ENCODE peak calls at places on chromosomes 3 and 15, in nine cellular contexts. J is cardiac muscle cell; W is A549; B is OCI-LY7; E is left ventricle myocardium inferior; H is GM23338; S is CD8-positive, alpha-beta memory T cell; V is WERI-Rb-1; N is dorsolateral prefrontal cortex. R is an unnamed sample.

GRCh38 chr3:174243194-174243593 is 615.9 kb upstream of the NAALADL2 start:
- DNase-seq in J (peak), V (no peak), N (no peak), W (no peak), S (no peak), B (no peak), H (no peak), E (no peak), R (no peak)

GRCh38 chr3:39288300-39288808 is 8.5 kb upstream of the CX3CR1 start:
- DNase-seq in E (peak), W (peak), N (peak), H (peak), B (peak), V (peak), J (peak), S (peak), R (peak)

GRCh38 chr15:25175033-25175788 is 220.4 kb downstream of the SNRPN start:
- DNase-seq in J (no peak), V (no peak), N (peak), H (no peak), S (no peak), W (no peak), B (no peak), E (peak), R (no peak)

GRCh38 chr3:58645726-58646125 is 20.8 kb downstream of the FAM3D start:
- DNase-seq in J (no peak), B (no peak), E (no peak), W (no peak), H (no peak), S (no peak), V (no peak), N (no peak), R (no peak)

GRCh38 chr3:169289303-169289702 is 374.2 kb downstream of the MECOM start:
- DNase-seq in W (no peak), B (no peak), V (no peak), N (no peak), S (no peak), H (no peak), J (no peak), E (no peak), R (no peak)

GRCh38 chr3:170414202-170414663 is 4.4 kb upstream of the CLDN11 start:
- DNase-seq in E (no peak), J (peak), B (peak), S (peak), H (peak), V (peak), N (no peak), W (peak), R (peak)

GRCh38 chr3:42057561-42058211 is 33.5 kb upstream of the TRAK1 start:
- DNase-seq in E (no peak), N (no peak), S (no peak), H (no peak), V (no peak), J (no peak), W (no peak), B (peak), R (no peak)

GRCh38 chr3:195550723-195551122 is 7.6 kb upstream of the PPP1R2 start:
- DNase-seq in H (no peak), E (no peak), W (no peak), B (no peak), V (no peak), S (peak), J (peak), N (no peak), R (no peak)

GRCh38 chr15:61748529-61748928 is 311.7 kb downstream of the VPS13C start:
- DNase-seq in W (no peak), V (no peak), N (no peak), E (no peak), H (no peak), B (no peak), S (no peak), J (no peak), R (no peak)

GRCh38 chr15:70254186-70254974 is 156.7 kb upstream of the TLE3 start:
- DNase-seq in W (no peak), S (no peak), V (no peak), B (no peak), E (no peak), J (no peak), H (no peak), N (no peak), R (no peak)

GRCh38 chr3:69386535-69387385 is 872 bp upstream of the FRMD4B start:
- DNase-seq in V (no peak), W (no peak), E (no peak), N (no peak), S (no peak), J (no peak), B (no peak), H (peak), R (no peak)

GRCh38 chr15:60017538-60018199 is 13.6 kb downstream of the FOXB1 start:
- DNase-seq in S (no peak), V (no peak), H (no peak), W (no peak), B (no peak), E (no peak), N (no peak), J (peak), R (no peak)

GRCh38 chr15:74307827-74308642 is 59.4 kb downstream of the CYP11A1 start:
- DNase-seq in E (no peak), V (peak), H (peak), W (peak), N (peak), J (peak), B (peak), S (no peak), R (peak)

GRCh38 chr3:140910860-140911259 is 30.8 kb upstream of the SLC25A36 start:
- DNase-seq in E (no peak), W (peak), B (peak), S (no peak), N (peak), J (peak), H (peak), V (no peak), R (no peak)

GRCh38 chr3:122902326-122902725 is 107.5 kb downstream of the SLC49A4 start:
- DNase-seq in S (no peak), B (no peak), N (no peak), W (no peak), E (no peak), V (no peak), J (no peak), H (no peak), R (no peak)

GRCh38 chr15:74011610-74012009 is 17.1 kb downstream of the PML start:
- DNase-seq in B (no peak), E (peak), W (no peak), J (peak), H (no peak), V (no peak), N (no peak), S (no peak), R (no peak)

GRCh38 chr15:52171386-52171785 is 19.8 kb downstream of the GNB5 start:
- DNase-seq in J (peak), N (no peak), H (peak), E (no peak), S (no peak), B (peak), W (no peak), V (no peak), R (no peak)

GRCh38 chr3:160135850-160136249 is 89.4 kb upstream of the C3orf80 start:
- DNase-seq in V (no peak), J (no peak), S (no peak), E (no peak), N (no peak), W (no peak), B (no peak), H (no peak), R (no peak)

GRCh38 chr15:58475573-58476524 is 44.1 kb downstream of the LIPC start:
- DNase-seq in H (no peak), N (no peak), W (no peak), J (peak), V (peak), E (no peak), B (peak), S (no peak), R (no peak)

GRCh38 chr3:158950131-158950901 is 148.5 kb downstream of the MFSD1 start:
- DNase-seq in N (no peak), S (no peak), E (no peak), B (no peak), W (no peak), J (no peak), H (no peak), V (no peak), R (no peak)

GRCh38 chr15:39797407-39797806 is 14.8 kb upstream of the FSIP1 start:
- DNase-seq in B (no peak), V (no peak), J (no peak), S (no peak), N (no peak), E (no peak), H (no peak), W (no peak), R (no peak)

GRCh38 chr15:75061272-75061671 is 37.9 kb downstream of the PPCDC start:
- DNase-seq in J (no peak), E (no peak), V (peak), S (no peak), N (no peak), B (no peak), W (no peak), H (no peak), R (no peak)

GRCh38 chr15:93121089-93121488 is 32.1 kb upstream of the RGMA start:
- DNase-seq in E (no peak), N (no peak), W (no peak), J (no peak), S (no peak), B (no peak), V (no peak), H (no peak), R (no peak)

GRCh38 chr15:32838338-32838737 is 120.5 kb downstream of the GREM1 start:
- DNase-seq in H (no peak), B (no peak), V (no peak), N (peak), W (no peak), S (no peak), J (no peak), E (no peak), R (peak)

GRCh38 chr3:18562364-18563154 is 137.4 kb upstream of the SATB1 start:
- DNase-seq in N (no peak), V (no peak), W (no peak), E (no peak), B (no peak), J (no peak), S (no peak), H (no peak), R (no peak)

GRCh38 chr3:117547956-117548550 is 838.5 kb downstream of the TUSC7 start:
- DNase-seq in V (no peak), E (no peak), S (no peak), B (no peak), J (peak), N (no peak), H (no peak), W (peak), R (no peak)

GRCh38 chr3:46709147-46709654 is 8.0 kb downstream of the TMIE start:
- DNase-seq in N (no peak), H (no peak), W (no peak), J (no peak), E (peak), V (no peak), B (no peak), S (no peak), R (no peak)

GRCh38 chr3:184679056-184679502 is 32.8 kb downstream of the MAGEF1 start:
- DNase-seq in W (no peak), V (no peak), S (no peak), J (peak), H (peak), B (no peak), E (peak), N (no peak), R (no peak)

GRCh38 chr3:23567917-23568316 is 237.8 kb upstream of the UBE2E1 start:
- DNase-seq in S (no peak), W (no peak), E (no peak), J (peak), B (no peak), N (no peak), V (no peak), H (no peak), R (no peak)

DNA sequence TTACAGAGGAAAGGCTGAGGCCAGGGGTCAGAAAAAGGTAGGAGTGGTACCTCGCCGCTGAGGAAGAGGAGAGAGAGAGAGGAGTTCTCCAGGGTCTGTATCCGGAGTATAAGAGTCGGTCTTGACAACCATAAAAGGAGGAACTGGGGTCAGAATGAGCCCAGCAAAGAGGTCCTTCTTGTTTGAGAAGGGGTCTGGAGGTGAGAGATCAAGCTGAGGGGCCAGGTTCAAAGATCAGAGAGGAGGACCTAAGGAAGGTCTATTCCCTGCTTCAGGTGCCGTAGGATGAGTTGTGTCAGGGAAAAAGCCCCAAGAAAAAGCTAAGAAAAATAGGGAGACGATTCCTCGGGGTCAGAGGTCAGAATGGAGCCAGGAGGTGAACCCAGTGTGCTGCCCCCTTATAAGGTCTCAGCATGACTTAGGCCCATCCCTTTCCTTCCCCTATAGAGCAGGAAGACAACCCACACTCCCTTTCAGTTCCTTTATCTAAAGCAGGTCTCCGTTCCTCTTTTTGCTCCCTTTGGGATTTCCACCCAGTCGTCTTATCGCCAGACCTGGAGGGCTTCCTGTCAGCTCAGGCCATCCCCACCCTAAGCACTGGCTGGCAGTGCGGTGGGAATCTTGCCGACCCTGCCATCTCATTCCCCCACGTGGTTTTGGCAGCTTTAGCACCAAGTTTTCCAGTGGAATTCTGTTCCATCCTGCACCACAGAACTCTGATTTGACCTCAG is 651 bp downstream of the MTMR14 start:
- DNase-seq in H (peak), S (peak), B (peak), J (no peak), W (peak), N (no peak), E (no peak), V (no peak), R (no peak)
- H3K27ac ChIP-seq in H (no peak), S (peak), B (peak), J (no peak), W (peak), N (peak), E (peak), V (peak), R (peak)

GRCh38 chr15:35506272-35506870 is 39.6 kb downstream of the DPH6 start:
- DNase-seq in N (no peak), V (no peak), E (no peak), W (no peak), H (peak), B (no peak), S (no peak), J (no peak), R (no peak)
- H3K27ac ChIP-seq in N (no peak), V (no peak), E (no peak), W (no peak), H (peak), B (no peak), S (no peak), J (no peak), R (no peak)

GRCh38 chr15:89578146-89578545 is 2.9 kb downstream of the TICRR start:
- DNase-seq in J (no peak), S (no peak), W (no peak), V (no peak), H (peak), N (no peak), B (no peak), E (no peak), R (no peak)

GRCh38 chr15:89575146-89575655 is at the start of gene TICRR:
- DNase-seq in E (peak), H (peak), S (peak), W (peak), J (peak), N (peak), V (peak), B (peak), R (peak)

GRCh38 chr15:89575656-89576416 is 567 bp downstream of the TICRR start:
- DNase-seq in E (peak), N (no peak), H (peak), W (no peak), J (peak), V (peak), B (peak), S (peak), R (no peak)

GRCh38 chr15:89576417-89576773 is 1.1 kb downstream of the TICRR start:
- DNase-seq in N (no peak), B (no peak), J (peak), E (no peak), W (no peak), H (no peak), S (no peak), V (no peak), R (no peak)

GRCh38 chr15:89577776-89578115 is 2.5 kb downstream of the TICRR start:
- DNase-seq in W (no peak), N (no peak), B (no peak), H (peak), J (no peak), E (no peak), S (no peak), V (no peak), R (no peak)
- H3K27ac ChIP-seq in W (peak), N (no peak), B (no peak), H (peak), J (no peak), E (no peak), S (no peak), V (no peak), R (no peak)

DNA sequence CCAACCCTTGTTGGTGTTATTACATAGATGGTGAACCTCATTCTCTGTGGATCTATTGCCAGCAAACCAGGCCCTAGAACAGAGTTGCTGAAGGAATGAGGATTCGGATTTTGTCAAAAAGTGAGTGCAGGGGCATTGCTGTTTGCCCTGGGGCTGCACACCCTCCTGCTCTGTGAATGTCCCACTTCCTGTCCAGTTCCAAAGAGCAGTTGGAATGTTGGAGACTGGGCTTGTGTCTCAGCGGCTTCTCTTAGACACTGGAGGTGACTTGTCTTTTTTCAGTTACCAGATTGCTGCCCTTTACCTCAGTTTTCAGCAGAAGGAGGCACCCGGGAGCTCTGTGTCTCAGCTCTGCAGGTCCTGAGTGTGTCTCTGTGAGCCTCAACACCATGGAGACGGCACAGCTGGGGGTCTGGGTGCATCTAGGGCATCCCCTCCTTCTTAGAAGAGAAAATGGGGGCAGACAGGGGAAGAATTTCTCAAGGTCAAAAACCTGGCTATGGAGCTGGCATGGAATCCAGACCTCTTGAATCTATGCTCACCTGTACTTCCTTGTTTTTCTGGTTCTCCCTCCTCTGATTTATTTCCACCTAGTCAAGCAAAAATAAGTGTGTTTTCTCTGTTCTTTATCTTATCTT is 46.3 kb downstream of the LIMD1 start:
- DNase-seq in N (no peak), W (no peak), H (no peak), E (no peak), V (no peak), B (no peak), S (no peak), J (no peak), R (no peak)
- H3K27ac ChIP-seq in N (no peak), W (peak), H (peak), E (no peak), V (no peak), B (no peak), S (no peak), J (no peak), R (no peak)

GRCh38 chr3:194486540-194487288 is at the start of gene ATP13A3:
- DNase-seq in J (peak), V (peak), E (peak), H (peak), N (peak), B (peak), W (peak), S (peak), R (peak)

GRCh38 chr3:194485876-194486539 is 794 bp downstream of the ATP13A3 start:
- DNase-seq in N (no peak), H (peak), V (no peak), W (no peak), J (peak), B (peak), S (peak), E (peak), R (peak)

GRCh38 chr3:194484614-194485013 is 2.2 kb downstream of the ATP13A3 start:
- DNase-seq in J (no peak), H (no peak), B (no peak), W (no peak), E (no peak), S (no peak), N (no peak), V (no peak), R (no peak)

GRCh38 chr3:194483850-194484249 is 3.0 kb downstream of the ATP13A3 start:
- DNase-seq in V (no peak), E (no peak), S (no peak), B (no peak), J (no peak), W (no peak), N (no peak), H (no peak), R (no peak)

GRCh38 chr3:194485471-194485875 is 1.3 kb downstream of the ATP13A3 start:
- DNase-seq in V (no peak), N (no peak), W (no peak), B (no peak), E (no peak), S (no peak), J (peak), H (no peak), R (no peak)
- H3K27ac ChIP-seq in V (no peak), N (peak), W (peak), B (no peak), E (peak), S (peak), J (peak), H (no peak), R (peak)

DNA sequence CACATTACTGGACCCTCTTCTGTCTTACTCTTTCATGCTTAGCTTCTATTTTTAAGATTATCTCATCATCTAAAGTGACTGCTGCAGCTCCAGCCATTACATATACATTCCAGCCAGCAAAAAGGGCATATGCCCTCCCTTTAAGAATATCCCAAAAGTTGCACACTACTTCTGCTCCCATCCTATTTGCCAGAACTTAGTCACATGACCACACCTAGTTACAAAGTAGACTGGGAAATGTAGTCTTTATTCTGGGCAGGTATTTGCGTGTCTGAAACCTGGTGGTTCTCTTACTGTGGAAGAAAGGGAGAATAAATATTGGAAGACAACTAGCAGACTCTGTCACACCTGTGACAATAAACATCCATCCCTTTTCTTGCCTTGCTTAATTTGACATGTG is 341.6 kb upstream of the NR2E3 start:
- DNase-seq in V (no peak), H (no peak), B (no peak), S (no peak), J (no peak), W (no peak), N (no peak), E (no peak), R (no peak)
- H3K27ac ChIP-seq in V (no peak), H (no peak), B (no peak), S (no peak), J (no peak), W (no peak), N (no peak), E (no peak), R (no peak)

GRCh38 chr3:5012398-5012797 is 33.2 kb downstream of the BHLHE40 start:
- DNase-seq in E (no peak), N (no peak), V (no peak), H (no peak), S (no peak), W (no peak), B (peak), J (no peak), R (no peak)
- H3K27ac ChIP-seq in E (no peak), N (no peak), V (no peak), H (no peak), S (peak), W (peak), B (peak), J (no peak), R (no peak)